ENCODE peak calls at places on chromosomes 13 and 19, in eight cellular contexts. One of them, this sample, is unnamed.

GRCh38 chr13:99055286-99056073 is 77.6 kb upstream of the DOCK9 start:
- DNase-seq in HCT116: no peak
- DNase-seq in stimulated activated CD4-positive, alpha-beta T cell treated with anti-CD3 and anti-CD28 coated beads, Interleukin-4, amount 100 ng/mL, for 4 hours: no peak
- DNase-seq in NCI-H2029 treated with DMSO at 0.1 percent for 48 hours: no peak
- DNase-seq in hepatocyte: no peak
- DNase-seq in colonic mucosa: no peak
- DNase-seq in LoVo: no peak
- DNase-seq in progenitor cell of endocrine pancreas: no peak
- DNase-seq in this sample: no peak

GRCh38 chr19:39765091-39766076 is 13.3 kb upstream of the LEUTX start:
- DNase-seq in HCT116: peak
- DNase-seq in hepatocyte: peak
- DNase-seq in colonic mucosa: peak
- DNase-seq in stimulated activated CD4-positive, alpha-beta T cell treated with anti-CD3 and anti-CD28 coated beads, Interleukin-4, amount 100 ng/mL, for 4 hours: peak
- DNase-seq in progenitor cell of endocrine pancreas: peak
- DNase-seq in LoVo: peak
- DNase-seq in NCI-H2029 treated with DMSO at 0.1 percent for 48 hours: peak
- DNase-seq in this sample: no peak

GRCh38 chr13:49441846-49442245 is 2.0 kb downstream of the CAB39L start:
- DNase-seq in hepatocyte: no peak
- DNase-seq in stimulated activated CD4-positive, alpha-beta T cell treated with anti-CD3 and anti-CD28 coated beads, Interleukin-4, amount 100 ng/mL, for 4 hours: no peak
- DNase-seq in LoVo: no peak
- DNase-seq in progenitor cell of endocrine pancreas: no peak
- DNase-seq in HCT116: no peak
- DNase-seq in NCI-H2029 treated with DMSO at 0.1 percent for 48 hours: no peak
- DNase-seq in colonic mucosa: no peak
- DNase-seq in this sample: no peak

GRCh38 chr13:41352935-41353801 is 42.1 kb downstream of the NAA16 start:
- DNase-seq in progenitor cell of endocrine pancreas: no peak
- DNase-seq in stimulated activated CD4-positive, alpha-beta T cell treated with anti-CD3 and anti-CD28 coated beads, Interleukin-4, amount 100 ng/mL, for 4 hours: no peak
- DNase-seq in colonic mucosa: peak
- DNase-seq in NCI-H2029 treated with DMSO at 0.1 percent for 48 hours: no peak
- DNase-seq in LoVo: peak
- DNase-seq in hepatocyte: peak
- DNase-seq in HCT116: peak
- DNase-seq in this sample: peak

GRCh38 chr13:23858586-23858985 is 30.6 kb downstream of the MIPEP start:
- DNase-seq in hepatocyte: no peak
- DNase-seq in LoVo: no peak
- DNase-seq in stimulated activated CD4-positive, alpha-beta T cell treated with anti-CD3 and anti-CD28 coated beads, Interleukin-4, amount 100 ng/mL, for 4 hours: no peak
- DNase-seq in colonic mucosa: no peak
- DNase-seq in HCT116: no peak
- DNase-seq in progenitor cell of endocrine pancreas: no peak
- DNase-seq in NCI-H2029 treated with DMSO at 0.1 percent for 48 hours: no peak
- DNase-seq in this sample: no peak

GRCh38 chr19:33294058-33294798 is 8.1 kb downstream of the CEBPA start:
- DNase-seq in progenitor cell of endocrine pancreas: no peak
- DNase-seq in LoVo: no peak
- DNase-seq in HCT116: no peak
- DNase-seq in stimulated activated CD4-positive, alpha-beta T cell treated with anti-CD3 and anti-CD28 coated beads, Interleukin-4, amount 100 ng/mL, for 4 hours: no peak
- DNase-seq in colonic mucosa: no peak
- DNase-seq in NCI-H2029 treated with DMSO at 0.1 percent for 48 hours: no peak
- DNase-seq in hepatocyte: no peak
- DNase-seq in this sample: no peak

GRCh38 chr19:5309438-5310204 is 31.0 kb downstream of the PTPRS start:
- DNase-seq in hepatocyte: no peak
- DNase-seq in progenitor cell of endocrine pancreas: no peak
- DNase-seq in LoVo: no peak
- DNase-seq in HCT116: no peak
- DNase-seq in stimulated activated CD4-positive, alpha-beta T cell treated with anti-CD3 and anti-CD28 coated beads, Interleukin-4, amount 100 ng/mL, for 4 hours: no peak
- DNase-seq in colonic mucosa: no peak
- DNase-seq in NCI-H2029 treated with DMSO at 0.1 percent for 48 hours: no peak
- DNase-seq in this sample: no peak

GRCh38 chr13:79997244-79997643 is 343.7 kb downstream of the SPRY2 start:
- DNase-seq in NCI-H2029 treated with DMSO at 0.1 percent for 48 hours: no peak
- DNase-seq in HCT116: no peak
- DNase-seq in stimulated activated CD4-positive, alpha-beta T cell treated with anti-CD3 and anti-CD28 coated beads, Interleukin-4, amount 100 ng/mL, for 4 hours: no peak
- DNase-seq in LoVo: no peak
- DNase-seq in colonic mucosa: no peak
- DNase-seq in hepatocyte: no peak
- DNase-seq in progenitor cell of endocrine pancreas: no peak
- DNase-seq in this sample: no peak

GRCh38 chr13:54029226-54029625 is 1000.6 kb downstream of the OLFM4 start:
- DNase-seq in HCT116: no peak
- DNase-seq in hepatocyte: peak
- DNase-seq in stimulated activated CD4-positive, alpha-beta T cell treated with anti-CD3 and anti-CD28 coated beads, Interleukin-4, amount 100 ng/mL, for 4 hours: no peak
- DNase-seq in progenitor cell of endocrine pancreas: no peak
- DNase-seq in colonic mucosa: no peak
- DNase-seq in LoVo: peak
- DNase-seq in NCI-H2029 treated with DMSO at 0.1 percent for 48 hours: no peak
- DNase-seq in this sample: peak

GRCh38 chr19:35093430-35093829 is 22.2 kb upstream of the FXYD3 start:
- DNase-seq in NCI-H2029 treated with DMSO at 0.1 percent for 48 hours: no peak
- DNase-seq in LoVo: no peak
- DNase-seq in progenitor cell of endocrine pancreas: no peak
- DNase-seq in stimulated activated CD4-positive, alpha-beta T cell treated with anti-CD3 and anti-CD28 coated beads, Interleukin-4, amount 100 ng/mL, for 4 hours: no peak
- DNase-seq in hepatocyte: no peak
- DNase-seq in HCT116: no peak
- DNase-seq in colonic mucosa: no peak
- DNase-seq in this sample: no peak

GRCh38 chr19:4069331-4069959 is 2.7 kb upstream of the ZBTB7A start:
- DNase-seq in NCI-H2029 treated with DMSO at 0.1 percent for 48 hours: no peak
- DNase-seq in HCT116: no peak
- DNase-seq in stimulated activated CD4-positive, alpha-beta T cell treated with anti-CD3 and anti-CD28 coated beads, Interleukin-4, amount 100 ng/mL, for 4 hours: no peak
- DNase-seq in colonic mucosa: peak
- DNase-seq in LoVo: no peak
- DNase-seq in hepatocyte: no peak
- DNase-seq in progenitor cell of endocrine pancreas: no peak
- DNase-seq in this sample: no peak

GRCh38 chr13:111865046-111865445 is 201.9 kb upstream of the SOX1 start:
- DNase-seq in colonic mucosa: no peak
- DNase-seq in stimulated activated CD4-positive, alpha-beta T cell treated with anti-CD3 and anti-CD28 coated beads, Interleukin-4, amount 100 ng/mL, for 4 hours: no peak
- DNase-seq in HCT116: no peak
- DNase-seq in hepatocyte: no peak
- DNase-seq in progenitor cell of endocrine pancreas: no peak
- DNase-seq in NCI-H2029 treated with DMSO at 0.1 percent for 48 hours: no peak
- DNase-seq in LoVo: no peak
- DNase-seq in this sample: no peak

GRCh38 chr13:44860427-44860826 is 128.8 kb downstream of the NUFIP1 start:
- DNase-seq in NCI-H2029 treated with DMSO at 0.1 percent for 48 hours: no peak
- DNase-seq in colonic mucosa: no peak
- DNase-seq in progenitor cell of endocrine pancreas: no peak
- DNase-seq in hepatocyte: no peak
- DNase-seq in HCT116: no peak
- DNase-seq in LoVo: no peak
- DNase-seq in stimulated activated CD4-positive, alpha-beta T cell treated with anti-CD3 and anti-CD28 coated beads, Interleukin-4, amount 100 ng/mL, for 4 hours: no peak
- DNase-seq in this sample: no peak

GRCh38 chr13:20686863-20687579 is 16.5 kb upstream of the IL17D start:
- DNase-seq in stimulated activated CD4-positive, alpha-beta T cell treated with anti-CD3 and anti-CD28 coated beads, Interleukin-4, amount 100 ng/mL, for 4 hours: no peak
- DNase-seq in HCT116: no peak
- DNase-seq in progenitor cell of endocrine pancreas: no peak
- DNase-seq in NCI-H2029 treated with DMSO at 0.1 percent for 48 hours: no peak
- DNase-seq in colonic mucosa: no peak
- DNase-seq in LoVo: no peak
- DNase-seq in hepatocyte: no peak
- DNase-seq in this sample: no peak

GRCh38 chr13:114285166-114285808 is 3.9 kb downstream of the UPF3A start:
- DNase-seq in LoVo: no peak
- DNase-seq in hepatocyte: no peak
- DNase-seq in NCI-H2029 treated with DMSO at 0.1 percent for 48 hours: no peak
- DNase-seq in progenitor cell of endocrine pancreas: no peak
- DNase-seq in colonic mucosa: no peak
- DNase-seq in stimulated activated CD4-positive, alpha-beta T cell treated with anti-CD3 and anti-CD28 coated beads, Interleukin-4, amount 100 ng/mL, for 4 hours: no peak
- DNase-seq in HCT116: no peak
- DNase-seq in this sample: no peak

This sample was measured in SK-N-MC.